ENCODE peak calls at places on chromosome 4, in six cellular contexts. One of them, this sample, is unnamed.

GRCh38 chr4:3520796-3521600 is 11.2 kb downstream of the LRPAP1 start:
- DNase-seq in GDM1: no peak
- DNase-seq in dorsolateral prefrontal cortex: no peak
- DNase-seq in amygdala: no peak
- DNase-seq in T-helper 1 cell: no peak
- DNase-seq in T-cell: no peak
- DNase-seq in this sample: no peak

GRCh38 chr4:6732441-6733357 is 16.7 kb downstream of the BLOC1S4 start:
- DNase-seq in GDM1: no peak
- DNase-seq in dorsolateral prefrontal cortex: peak
- DNase-seq in amygdala: peak
- DNase-seq in T-helper 1 cell: no peak
- DNase-seq in T-cell: no peak
- DNase-seq in this sample: no peak

GRCh38 chr4:120314969-120315368 is 248.3 kb upstream of the MAD2L1 start:
- DNase-seq in GDM1: no peak
- DNase-seq in dorsolateral prefrontal cortex: no peak
- DNase-seq in amygdala: no peak
- DNase-seq in T-helper 1 cell: no peak
- DNase-seq in T-cell: no peak
- DNase-seq in this sample: no peak

GRCh38 chr4:159674241-159674640 is 571.4 kb downstream of the RAPGEF2 start:
- DNase-seq in GDM1: no peak
- DNase-seq in dorsolateral prefrontal cortex: no peak
- DNase-seq in amygdala: no peak
- DNase-seq in T-helper 1 cell: no peak
- DNase-seq in T-cell: no peak
- DNase-seq in this sample: no peak

GRCh38 chr4:38078590-38079381 is 118.6 kb downstream of the PTTG2 start:
- DNase-seq in GDM1: peak
- DNase-seq in dorsolateral prefrontal cortex: no peak
- DNase-seq in amygdala: no peak
- DNase-seq in T-helper 1 cell: no peak
- DNase-seq in T-cell: no peak
- DNase-seq in this sample: no peak

GRCh38 chr4:26268246-26268645 is 52.6 kb upstream of the RBPJ start:
- DNase-seq in GDM1: no peak
- DNase-seq in dorsolateral prefrontal cortex: no peak
- DNase-seq in amygdala: no peak
- DNase-seq in T-helper 1 cell: no peak
- DNase-seq in T-cell: no peak
- DNase-seq in this sample: no peak

GRCh38 chr4:53920116-53920515 is 144.3 kb downstream of the CHIC2 start:
- DNase-seq in GDM1: peak
- DNase-seq in dorsolateral prefrontal cortex: no peak
- DNase-seq in amygdala: no peak
- DNase-seq in T-helper 1 cell: no peak
- DNase-seq in T-cell: no peak
- DNase-seq in this sample: no peak

GRCh38 chr4:154658680-154659402 is 46.4 kb upstream of the FGG start:
- DNase-seq in GDM1: no peak
- DNase-seq in dorsolateral prefrontal cortex: no peak
- DNase-seq in amygdala: no peak
- DNase-seq in T-helper 1 cell: no peak
- DNase-seq in T-cell: no peak
- DNase-seq in this sample: no peak

GRCh38 chr4:147678796-147679549 is 5.0 kb downstream of the PRMT9 start:
- DNase-seq in GDM1: no peak
- DNase-seq in dorsolateral prefrontal cortex: no peak
- DNase-seq in amygdala: no peak
- DNase-seq in T-helper 1 cell: no peak
- DNase-seq in T-cell: no peak
- DNase-seq in this sample: no peak

GRCh38 chr4:84412062-84412461 is 87.0 kb downstream of the NKX6-1 start:
- DNase-seq in GDM1: no peak
- DNase-seq in dorsolateral prefrontal cortex: no peak
- DNase-seq in amygdala: no peak
- DNase-seq in T-helper 1 cell: no peak
- DNase-seq in T-cell: no peak
- DNase-seq in this sample: no peak

GRCh38 chr4:48780867-48781219 is 764 bp upstream of the FRYL start:
- DNase-seq in GDM1: no peak
- DNase-seq in dorsolateral prefrontal cortex: no peak
- DNase-seq in amygdala: no peak
- DNase-seq in T-helper 1 cell: peak
- DNase-seq in T-cell: peak
- DNase-seq in this sample: peak

GRCh38 chr4:16027114-16027513 is 56.7 kb downstream of the PROM1 start:
- DNase-seq in GDM1: no peak
- DNase-seq in dorsolateral prefrontal cortex: no peak
- DNase-seq in amygdala: no peak
- DNase-seq in T-helper 1 cell: no peak
- DNase-seq in T-cell: no peak
- DNase-seq in this sample: no peak

GRCh38 chr4:53455766-53456165 is 78.3 kb downstream of the FIP1L1 start:
- DNase-seq in GDM1: no peak
- DNase-seq in dorsolateral prefrontal cortex: no peak
- DNase-seq in amygdala: no peak
- DNase-seq in T-helper 1 cell: no peak
- DNase-seq in T-cell: no peak
- DNase-seq in this sample: no peak

GRCh38 chr4:39931441-39931901 is 46.2 kb downstream of the PDS5A start:
- DNase-seq in GDM1: no peak
- DNase-seq in dorsolateral prefrontal cortex: no peak
- DNase-seq in amygdala: no peak
- DNase-seq in T-helper 1 cell: no peak
- DNase-seq in T-cell: no peak
- DNase-seq in this sample: no peak

GRCh38 chr4:102579794-102580462 is 78.8 kb downstream of the NFKB1 start:
- DNase-seq in GDM1: no peak
- DNase-seq in dorsolateral prefrontal cortex: no peak
- DNase-seq in amygdala: no peak
- DNase-seq in T-helper 1 cell: no peak
- DNase-seq in T-cell: no peak
- DNase-seq in this sample: no peak

This sample was measured in effector CD8-positive, alpha-beta T cell.